ENCODE peak calls at places on chromosome 7, in nine cellular contexts. A is T-cell; V is stimulated activated CD4-positive, alpha-beta T cell treated with anti-CD3 and anti-CD28 coated beads, Interleukin-1b, Interleukin-23, amount 100 ng/mL, for 1 hour; Z is putamen; E is nucleus accumbens; S is SHP77 treated with DMSO at 0.1 percent for 48 hours; T is fibroblast of the aortic adventitia; P is memory B cell; N is sigmoid colon. M is an unnamed sample.
A peak's percentile ranks its signal among the peaks of the same experiment; 100 is the strongest.

GRCh38 chr7:120743128-120743527 is 114.8 kb downstream of the TSPAN12 start:
- DNase-seq in T (no peak), Z (no peak), A (no peak), P (no peak), E (no peak), N (no peak), V (no peak), S (no peak), M (no peak)

GRCh38 chr7:5699951-5700384 is 81.5 kb downstream of the RNF216 start:
- DNase-seq in P (peak; percentile 50), S (no peak), N (no peak), V (peak; percentile 45), Z (peak; percentile 88), T (no peak), E (no peak), A (peak; percentile 66), M (peak; percentile 70)

GRCh38 chr7:131897016-131897789 is 340.8 kb upstream of the PODXL start:
- DNase-seq in S (no peak), A (no peak), T (peak; percentile 83), V (no peak), Z (no peak), N (no peak), P (no peak), E (no peak), M (no peak)

GRCh38 chr7:37377231-37377630 is 71.4 kb downstream of the ELMO1 start:
- DNase-seq in P (no peak), N (no peak), E (no peak), V (no peak), S (no peak), Z (no peak), T (no peak), A (no peak), M (no peak)

GRCh38 chr7:70580161-70580560 is 551.8 kb upstream of the GALNT17 start:
- DNase-seq in N (no peak), A (no peak), T (no peak), P (no peak), E (no peak), S (no peak), Z (no peak), V (no peak), M (no peak)

GRCh38 chr7:8274589-8274988 is 12.6 kb upstream of the ICA1 start:
- DNase-seq in P (no peak), Z (no peak), E (no peak), A (no peak), S (no peak), V (no peak), N (no peak), T (no peak), M (no peak)

GRCh38 chr7:3544202-3544601 is 243.2 kb downstream of the SDK1 start:
- DNase-seq in S (no peak), N (no peak), Z (no peak), A (no peak), P (no peak), E (no peak), T (no peak), V (no peak), M (no peak)

GRCh38 chr7:32680259-32681173 is 185.2 kb downstream of the AVL9 start:
- DNase-seq in T (peak; percentile 69), E (no peak), A (no peak), V (no peak), N (no peak), Z (no peak), S (no peak), P (no peak), M (no peak)

GRCh38 chr7:155066417-155066950 is 3.6 kb upstream of the HTR5A start:
- DNase-seq in E (no peak), S (peak; percentile 27), P (no peak), V (no peak), A (no peak), N (no peak), Z (no peak), T (peak; percentile 79), M (no peak)